ENCODE peak calls at places on chromosomes 1 and 21, in six cellular contexts. W is mammary epithelial cell; M is CD4-positive, alpha-beta T cell; T is aorta; B is MM.1S; V is WERI-Rb-1. R is an unnamed sample.

GRCh38 chr1:184504695-184505338 is 118.0 kb downstream of the C1orf21 start:
- DNase-seq in W (no peak), M (no peak), T (no peak), B (no peak), V (no peak), R (no peak)

GRCh38 chr21:43916691-43917514 is 51.9 kb downstream of the AGPAT3 start:
- DNase-seq in W (peak; percentile 35), M (peak; percentile 62), T (peak; percentile 69), B (peak; percentile 83), V (no peak), R (no peak)

GRCh38 chr1:214414691-214415090 is 133.7 kb downstream of the SMYD2 start:
- DNase-seq in W (no peak), M (no peak), T (no peak), B (peak; percentile 67), V (no peak), R (no peak)

GRCh38 chr1:25046194-25046532 is 116.1 kb upstream of the RUNX3 start:
- DNase-seq in W (no peak), M (no peak), T (no peak), B (no peak), V (no peak), R (no peak)

GRCh38 chr1:150596095-150596892 is 16.9 kb upstream of the MCL1 start:
- DNase-seq in W (peak; percentile 75), M (no peak), T (no peak), B (no peak), V (no peak), R (no peak)

GRCh38 chr21:23900727-23901126 is 1706.6 kb downstream of the MRPL39 start:
- DNase-seq in W (no peak), M (no peak), T (no peak), B (peak; percentile 50), V (no peak), R (no peak)

GRCh38 chr1:228426518-228427175 is 10.0 kb upstream of the TRIM17 start:
- DNase-seq in W (no peak), M (no peak), T (no peak), B (no peak), V (no peak), R (no peak)

GRCh38 chr1:21294266-21295058 is 4.2 kb upstream of the ECE1 start:
- DNase-seq in W (peak; percentile 75), M (peak; percentile 74), T (no peak), B (peak; percentile 96), V (no peak), R (peak; percentile 74)

GRCh38 chr21:31288191-31288590 is 55.9 kb downstream of the TIAM1 start:
- DNase-seq in W (no peak), M (no peak), T (no peak), B (no peak), V (no peak), R (no peak)

GRCh38 chr1:204928671-204929486 is 58.2 kb downstream of the NFASC start:
- DNase-seq in W (no peak), M (no peak), T (peak; percentile 26), B (no peak), V (peak; percentile 97), R (peak; percentile 53)

GRCh38 chr1:56798053-56798471 is 21.1 kb downstream of the FYB2 start:
- DNase-seq in W (no peak), M (no peak), T (no peak), B (no peak), V (no peak), R (no peak)

GRCh38 chr1:209202826-209203439 is 380.6 kb upstream of the CAMK1G start:
- DNase-seq in W (peak; percentile 40), M (no peak), T (no peak), B (peak; percentile 58), V (peak; percentile 18), R (no peak)

GRCh38 chr1:203216274-203217138 is 13.0 kb downstream of the CHIT1 start:
- DNase-seq in W (peak; percentile 24), M (peak; percentile 34), T (no peak), B (peak; percentile 83), V (peak; percentile 93), R (no peak)

GRCh38 chr1:12574757-12575139 is 43.3 kb downstream of the DHRS3 start:
- DNase-seq in W (no peak), M (no peak), T (no peak), B (no peak), V (no peak), R (no peak)

GRCh38 chr1:168135982-168136708 is 585 bp downstream of the GPR161 start:
- DNase-seq in W (peak; percentile 48), M (no peak), T (no peak), B (no peak), V (peak; percentile 17), R (no peak)
- H3K27ac ChIP-seq in W (peak overlapping the region; percentile 1), M (no peak overlapping the region), T (peak overlapping the region; percentile 50), B (no peak overlapping the region), V (no peak overlapping the region), R (peak overlapping the region; percentile 89)

DNA sequence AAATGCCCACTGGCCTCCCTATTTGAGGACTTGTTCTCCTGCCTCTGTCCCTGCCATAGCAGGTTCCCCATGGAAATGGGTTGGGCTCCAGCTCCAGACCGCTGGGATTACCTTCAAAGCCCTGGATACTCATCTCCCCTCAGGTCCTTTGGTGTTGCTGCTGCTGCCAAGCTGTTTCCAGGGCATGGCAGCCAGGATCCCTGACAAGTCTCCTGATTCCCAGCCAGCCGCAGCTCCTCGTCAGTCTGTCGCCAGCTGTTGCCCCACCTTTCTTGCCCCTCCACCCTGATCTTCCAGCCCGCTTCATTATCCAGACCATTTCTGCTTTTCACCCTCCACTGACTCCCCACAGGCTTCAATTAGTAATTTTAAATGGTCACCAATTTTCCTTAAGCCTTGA is 68.3 kb upstream of the KCND3 start:
- DNase-seq in W (no peak), M (no peak), T (no peak), B (no peak), V (peak; percentile 21), R (no peak)
- H3K27ac ChIP-seq in W (no peak overlapping the region), M (no peak overlapping the region), T (no peak overlapping the region), B (no peak overlapping the region), V (no peak overlapping the region), R (no peak overlapping the region)

GRCh38 chr1:35555601-35556477 is 1.4 kb downstream of the KIAA0319L start:
- DNase-seq in W (peak; percentile 92), M (no peak), T (no peak), B (no peak), V (no peak), R (no peak)

GRCh38 chr1:35556494-35557117 is 597 bp downstream of the KIAA0319L start:
- DNase-seq in W (no peak), M (no peak), T (no peak), B (peak; percentile 48), V (no peak), R (no peak)

GRCh38 chr1:35557118-35557610 is at the start of gene KIAA0319L:
- DNase-seq in W (no peak), M (peak; percentile 69), T (peak; percentile 96), B (peak; percentile 80), V (peak; percentile 91), R (no peak)

GRCh38 chr1:35555212-35555584 is 2.0 kb downstream of the KIAA0319L start:
- DNase-seq in W (no peak), M (no peak), T (no peak), B (no peak), V (no peak), R (no peak)

GRCh38 chr1:35554261-35555211 is 2.7 kb downstream of the KIAA0319L start:
- DNase-seq in W (no peak), M (no peak), T (no peak), B (no peak), V (no peak), R (no peak)
- H3K27ac ChIP-seq in W (peak overlapping the region; percentile 58), M (no peak overlapping the region), T (no peak overlapping the region), B (no peak overlapping the region), V (no peak overlapping the region), R (no peak overlapping the region)

DNA sequence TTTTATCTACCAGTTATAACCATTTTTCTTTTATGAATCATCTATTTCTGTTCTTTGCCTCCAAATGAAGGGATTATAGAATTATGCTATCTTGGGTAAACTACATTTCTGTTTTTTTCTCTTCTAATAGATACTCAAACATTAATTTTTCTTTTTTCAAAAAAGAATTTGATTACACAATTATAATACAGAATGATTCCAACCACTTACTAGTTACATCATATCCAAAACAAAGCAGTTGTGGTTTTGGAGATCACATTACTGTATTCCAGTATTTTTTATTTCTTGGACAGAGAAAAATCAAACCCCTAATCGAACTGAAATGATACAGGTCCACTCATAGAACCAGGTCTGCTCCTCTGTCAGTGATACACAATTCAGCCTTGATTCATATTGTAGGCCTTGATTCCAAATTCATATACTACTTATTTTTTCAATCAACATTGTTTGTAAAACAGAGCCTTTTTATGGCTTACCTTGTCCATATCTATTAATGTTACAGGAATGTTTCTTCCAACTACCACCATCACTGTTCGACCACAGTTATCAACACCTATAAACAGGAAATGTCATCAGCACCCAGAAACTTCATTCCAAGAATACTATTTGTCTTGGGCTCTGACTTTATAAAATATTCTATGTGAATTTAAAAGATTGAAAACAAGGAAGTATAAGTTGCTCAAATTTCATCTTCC is 43.2 kb downstream of the GDAP2 start:
- DNase-seq in W (peak; percentile 12), M (no peak), T (no peak), B (no peak), V (no peak), R (no peak)
- H3K27ac ChIP-seq in W (no peak overlapping the region), M (no peak overlapping the region), T (no peak overlapping the region), B (no peak overlapping the region), V (no peak overlapping the region), R (no peak overlapping the region)

DNA sequence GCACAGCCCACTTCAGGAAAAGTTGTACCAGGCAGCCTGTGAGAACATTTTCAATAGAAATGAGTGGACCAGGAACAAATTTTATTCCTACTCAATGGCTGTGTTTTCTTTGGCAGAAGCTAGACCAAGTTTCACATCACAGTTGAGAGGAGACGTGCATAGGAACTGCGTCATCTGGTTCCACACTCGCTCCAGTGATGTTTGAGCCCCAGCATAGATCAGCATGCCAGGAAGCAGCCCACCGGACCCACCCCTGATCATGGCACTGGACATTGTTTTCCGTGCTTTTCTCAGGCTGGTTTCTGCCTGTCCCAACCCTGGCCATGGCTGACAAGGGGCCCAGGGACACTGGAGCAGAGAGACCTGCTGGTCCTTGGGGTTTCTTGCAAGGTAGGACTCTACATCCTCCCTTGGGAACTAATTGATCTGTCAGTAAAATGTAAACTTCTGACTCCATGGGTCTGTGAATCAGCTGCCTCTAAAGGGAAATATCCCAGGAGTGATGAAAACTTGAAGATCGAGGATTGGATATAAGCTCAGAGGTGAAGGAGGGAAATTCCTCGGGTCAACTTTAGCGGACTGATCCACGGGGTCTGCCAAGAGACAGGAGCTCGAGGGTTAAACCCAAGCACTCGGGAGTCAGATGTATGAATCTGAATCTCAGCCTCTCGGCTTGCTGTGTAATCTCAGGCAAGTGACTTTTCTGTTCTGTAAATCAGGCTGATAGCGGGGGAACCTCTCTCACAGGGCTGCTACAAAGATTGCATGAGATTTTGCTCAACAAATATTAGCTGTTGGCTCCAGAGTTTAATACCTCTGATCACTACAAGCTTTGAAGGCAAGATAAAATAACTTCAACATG is 35.7 kb downstream of the NEK2 start:
- DNase-seq in W (peak; percentile 80), M (no peak), T (no peak), B (no peak), V (no peak), R (peak; percentile 43)
- H3K27ac ChIP-seq in W (no peak overlapping the region), M (no peak overlapping the region), T (no peak overlapping the region), B (no peak overlapping the region), V (no peak overlapping the region), R (peak overlapping the region; percentile 32)